ENCODE peak calls at places on chromosomes 5 and 9, in six cellular contexts. I, H, Q, W, L and S are unnamed samples.

GRCh38 chr9:21994526-21994995 is at the start of gene CDKN2B-AS1:
- DNase-seq in I (peak), H (peak), Q (no peak), W (peak), L (peak), S (no peak)

GRCh38 chr9:23611874-23612273 is 214.2 kb downstream of the ELAVL2 start:
- DNase-seq in I (no peak), H (no peak), Q (peak), W (no peak), L (no peak), S (no peak)

GRCh38 chr5:133870661-133871060 is 97.8 kb downstream of the C5orf15 start:
- DNase-seq in I (peak), H (peak), Q (peak), W (peak), L (peak), S (no peak)

GRCh38 chr5:16930487-16930886 is 5.6 kb downstream of the MYO10 start:
- DNase-seq in I (no peak), H (no peak), Q (no peak), W (no peak), L (no peak), S (no peak)

GRCh38 chr9:126395439-126396212 is 69.0 kb downstream of the MVB12B start:
- DNase-seq in I (peak), H (peak), Q (peak), W (peak), L (peak), S (no peak)

GRCh38 chr5:124755565-124755964 is 9.1 kb upstream of the ZNF608 start:
- DNase-seq in I (peak), H (no peak), Q (no peak), W (no peak), L (no peak), S (no peak)

GRCh38 chr5:154278172-154278571 is 87.6 kb downstream of the GALNT10 start:
- DNase-seq in I (no peak), H (peak), Q (no peak), W (peak), L (no peak), S (no peak)

GRCh38 chr5:179437341-179438001 is 92.2 kb upstream of the ADAMTS2 start:
- DNase-seq in I (no peak), H (no peak), Q (no peak), W (no peak), L (no peak), S (no peak)

GRCh38 chr9:80175286-80175906 is 603.6 kb downstream of the TLE4 start:
- DNase-seq in I (peak), H (peak), Q (no peak), W (peak), L (peak), S (peak)

GRCh38 chr9:112239708-112240107 is 64.6 kb upstream of the SUSD1 start:
- DNase-seq in I (no peak), H (no peak), Q (no peak), W (no peak), L (no peak), S (no peak)

GRCh38 chr5:67315082-67315801 is 118.6 kb upstream of the CD180 start:
- DNase-seq in I (no peak), H (peak), Q (peak), W (no peak), L (peak), S (peak)

GRCh38 chr9:132670816-132671371 is 630 bp downstream of the GTF3C4 start:
- DNase-seq in I (peak), H (peak), Q (peak), W (peak), L (peak), S (no peak)

GRCh38 chr9:4922101-4922500 is 63.0 kb upstream of the JAK2 start:
- DNase-seq in I (no peak), H (no peak), Q (no peak), W (no peak), L (no peak), S (no peak)

GRCh38 chr5:127060470-127060985 is 12.8 kb downstream of the C5orf63 start:
- DNase-seq in I (no peak), H (no peak), Q (no peak), W (no peak), L (no peak), S (no peak)

GRCh38 chr5:168457542-168457941 is 28.7 kb upstream of the RARS1 start:
- DNase-seq in I (no peak), H (no peak), Q (no peak), W (no peak), L (no peak), S (no peak)

GRCh38 chr9:95507456-95508241 is 9.1 kb downstream of the PTCH1 start:
- DNase-seq in I (peak), H (peak), Q (peak), W (peak), L (peak), S (peak)

GRCh38 chr5:60173672-60174071 is 280.1 kb upstream of the PDE4D start:
- DNase-seq in I (no peak), H (no peak), Q (no peak), W (no peak), L (no peak), S (no peak)

GRCh38 chr5:32805966-32806626 is 95.0 kb downstream of the NPR3 start:
- DNase-seq in I (peak), H (peak), Q (peak), W (peak), L (peak), S (no peak)

GRCh38 chr5:40503438-40503837 is 176.3 kb upstream of the PTGER4 start:
- DNase-seq in I (no peak), H (peak), Q (peak), W (peak), L (no peak), S (no peak)

GRCh38 chr5:38445374-38446028 is 110.9 kb downstream of the LIFR start:
- DNase-seq in I (peak), H (peak), Q (no peak), W (no peak), L (no peak), S (no peak)

GRCh38 chr9:111916234-111916645 is 19.6 kb downstream of the UGCG start:
- DNase-seq in I (no peak), H (no peak), Q (no peak), W (no peak), L (no peak), S (no peak)

GRCh38 chr9:12065050-12065449 is 628.1 kb upstream of the TYRP1 start:
- DNase-seq in I (no peak), H (no peak), Q (peak), W (no peak), L (no peak), S (no peak)

GRCh38 chr9:129412814-129413536 is 207.9 kb downstream of the C9orf50 start:
- DNase-seq in I (peak), H (peak), Q (peak), W (peak), L (peak), S (peak)

GRCh38 chr5:124103671-124104070 is 591.7 kb downstream of the CSNK1G3 start:
- DNase-seq in I (no peak), H (peak), Q (peak), W (peak), L (peak), S (no peak)

GRCh38 chr5:180333661-180334060 is 19.5 kb downstream of the GFPT2 start:
- DNase-seq in I (peak), H (peak), Q (peak), W (peak), L (peak), S (no peak)

GRCh38 chr5:124007675-124008398 is 495.9 kb downstream of the CSNK1G3 start:
- DNase-seq in I (peak), H (no peak), Q (no peak), W (no peak), L (peak), S (no peak)

GRCh38 chr9:81303658-81304057 is 385.7 kb downstream of the TLE1 start:
- DNase-seq in I (no peak), H (no peak), Q (no peak), W (no peak), L (no peak), S (no peak)

GRCh38 chr5:176675676-176676360 is 28.5 kb downstream of the TSPAN17 start:
- DNase-seq in I (no peak), H (peak), Q (peak), W (peak), L (peak), S (peak)

GRCh38 chr9:136868644-136869043 is 2.5 kb upstream of the EDF1 start:
- DNase-seq in I (no peak), H (no peak), Q (no peak), W (no peak), L (no peak), S (peak)

GRCh38 chr9:72292874-72293607 is 72.0 kb downstream of the ZFAND5 start:
- DNase-seq in I (peak), H (peak), Q (no peak), W (peak), L (peak), S (no peak)

GRCh38 chr5:139410121-139410885 is 6.4 kb upstream of the SPATA24 start:
- DNase-seq in I (no peak), H (no peak), Q (no peak), W (no peak), L (no peak), S (no peak)

GRCh38 chr9:82418334-82418733 is 429.8 kb downstream of the SPATA31D1 start:
- DNase-seq in I (no peak), H (no peak), Q (peak), W (no peak), L (no peak), S (no peak)

GRCh38 chr5:135871268-135871895 is 24.3 kb downstream of the IL9 start:
- DNase-seq in I (no peak), H (no peak), Q (no peak), W (no peak), L (no peak), S (no peak)

GRCh38 chr9:129442791-129443511 is 177.9 kb downstream of the C9orf50 start:
- DNase-seq in I (no peak), H (no peak), Q (no peak), W (no peak), L (peak), S (no peak)

GRCh38 chr9:90333226-90333625 is 309.4 kb downstream of the DIRAS2 start:
- DNase-seq in I (no peak), H (no peak), Q (no peak), W (no peak), L (peak), S (no peak)

GRCh38 chr5:32190094-32190493 is 16.0 kb upstream of the GOLPH3 start:
- DNase-seq in I (peak), H (no peak), Q (no peak), W (no peak), L (no peak), S (no peak)